ENCODE peak calls at places on chromosomes 13 and 19, in nine cellular contexts. N is ascending aorta; S is cardiac muscle cell; F is CD8-positive, alpha-beta memory T cell; X is effector memory CD4-positive, alpha-beta T cell; C is fibroblast of lung; H is CD4-positive, alpha-beta T cell; T is GM23338; D is brain microvascular endothelial cell. E is an unnamed sample.
A peak's percentile ranks its signal among the peaks of the same experiment; 100 is the strongest.

GRCh38 chr13:113861433-113862030 is 2.3 kb downstream of the GAS6 start:
- DNase-seq in N (no peak), S (no peak), F (no peak), X (no peak), C (no peak), H (no peak), T (no peak), D (no peak), E (peak; percentile 50)

GRCh38 chr13:48492123-48493075 is 40.5 kb downstream of the RCBTB2 start:
- DNase-seq in N (peak; percentile 47), S (peak; percentile 91), F (peak; percentile 77), X (peak; percentile 57), C (peak; percentile 52), H (peak; percentile 51), T (no peak), D (peak; percentile 11), E (peak; percentile 85)

GRCh38 chr13:93635687-93636086 is 409.1 kb downstream of the GPC6 start:
- DNase-seq in N (no peak), S (peak; percentile 90), F (no peak), X (no peak), C (peak; percentile 59), H (no peak), T (no peak), D (peak; percentile 16), E (no peak)

GRCh38 chr13:50149932-50150331 is 134.7 kb downstream of the KCNRG start:
- DNase-seq in N (no peak), S (peak; percentile 53), F (no peak), X (no peak), C (no peak), H (no peak), T (no peak), D (no peak), E (no peak)

GRCh38 chr19:2059422-2060201 is 8.6 kb upstream of the MKNK2 start:
- DNase-seq in N (peak; percentile 39), S (peak; percentile 79), F (no peak), X (no peak), C (peak; percentile 89), H (no peak), T (no peak), D (peak; percentile 64), E (peak; percentile 93)

GRCh38 chr19:10430505-10431253 is 10.3 kb downstream of the PDE4A start:
- DNase-seq in N (no peak), S (peak; percentile 70), F (no peak), X (no peak), C (peak; percentile 43), H (no peak), T (peak; percentile 41), D (no peak), E (no peak)

GRCh38 chr19:41541990-41542584 is 33.9 kb upstream of the CEACAM21 start:
- DNase-seq in N (no peak), S (peak; percentile 58), F (peak; percentile 61), X (peak; percentile 73), C (peak; percentile 21), H (peak; percentile 75), T (peak; percentile 87), D (peak; percentile 24), E (peak; percentile 81)

GRCh38 chr19:29665826-29666633 is 769 bp downstream of the PLEKHF1 start:
- DNase-seq in N (peak; percentile 35), S (peak; percentile 73), F (peak; percentile 28), X (peak; percentile 29), C (peak; percentile 80), H (no peak), T (peak; percentile 90), D (peak; percentile 11), E (no peak)

GRCh38 chr13:36430247-36431203 is 1.8 kb upstream of the CCNA1 start:
- DNase-seq in N (no peak), S (peak; percentile 23), F (no peak), X (no peak), C (no peak), H (no peak), T (peak; percentile 73), D (no peak), E (no peak)

GRCh38 chr13:22915442-22916082 is 265.2 kb upstream of the SGCG start:
- DNase-seq in N (no peak), S (peak; percentile 71), F (no peak), X (no peak), C (peak; percentile 64), H (no peak), T (peak; percentile 84), D (peak; percentile 18), E (no peak)

GRCh38 chr13:55528434-55528833 is 1612.3 kb upstream of the PRR20A start:
- DNase-seq in N (no peak), S (no peak), F (no peak), X (no peak), C (no peak), H (no peak), T (no peak), D (no peak), E (no peak)

GRCh38 chr13:108437496-108437895 is 168.0 kb downstream of the TNFSF13B start:
- DNase-seq in N (no peak), S (no peak), F (no peak), X (no peak), C (no peak), H (no peak), T (no peak), D (peak; percentile 70), E (no peak)

GRCh38 chr13:46578590-46578975 is 25.6 kb downstream of the LRCH1 start:
- DNase-seq in N (no peak), S (no peak), F (no peak), X (no peak), C (no peak), H (no peak), T (no peak), D (no peak), E (no peak)

GRCh38 chr19:30082611-30083010 is 140.6 kb downstream of the URI1 start:
- DNase-seq in N (no peak), S (no peak), F (no peak), X (no peak), C (no peak), H (no peak), T (no peak), D (no peak), E (no peak)

GRCh38 chr13:113922412-113923118 is 51.3 kb downstream of the C13orf46 start:
- DNase-seq in N (no peak), S (peak; percentile 29), F (no peak), X (no peak), C (no peak), H (no peak), T (no peak), D (no peak), E (no peak)

GRCh38 chr13:90098580-90098979 is 1248.9 kb upstream of the MIR17HG start:
- DNase-seq in N (no peak), S (no peak), F (no peak), X (no peak), C (no peak), H (no peak), T (no peak), D (no peak), E (no peak)

DNA sequence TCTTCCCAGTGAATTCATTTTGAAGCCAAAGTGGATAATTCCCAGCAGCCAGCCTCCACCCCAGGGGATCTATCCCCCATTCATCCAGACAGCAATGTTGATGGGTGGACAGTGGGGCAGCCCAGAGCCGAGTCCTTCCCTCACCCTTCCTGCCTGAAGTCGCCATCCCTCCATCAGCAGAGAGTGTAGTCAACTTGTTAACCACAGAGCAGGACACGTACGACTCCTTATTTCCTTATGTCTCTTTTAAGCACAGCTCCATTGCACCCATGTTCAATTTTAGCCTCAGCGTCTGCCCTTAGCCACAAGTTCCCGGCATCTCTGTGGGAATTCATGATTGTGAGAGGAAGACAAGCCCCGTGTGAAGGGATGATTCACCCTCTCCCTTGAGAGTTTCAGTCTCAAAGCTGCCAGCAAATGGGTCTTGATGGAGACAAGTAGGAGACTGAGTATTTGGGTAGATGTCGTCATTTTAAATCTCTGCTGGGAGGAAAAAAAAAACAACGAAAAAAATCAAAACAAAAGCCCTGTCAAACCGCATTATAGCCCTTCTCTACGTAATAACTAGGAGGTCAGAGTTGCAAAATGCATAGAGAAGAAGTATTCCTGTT is 58.3 kb upstream of the MEDAG start:
- DNase-seq in N (peak; percentile 48), S (peak; percentile 99), F (no peak), X (no peak), C (peak; percentile 100), H (no peak), T (no peak), D (peak; percentile 99), E (no peak)
- H3K27ac ChIP-seq in N (peak overlapping the region; percentile 87), S (no peak overlapping the region), F (no peak overlapping the region), X (no peak overlapping the region), C (peak overlapping the region; percentile 75), H (no peak overlapping the region), T (no peak overlapping the region), D (peak overlapping the region; percentile 99), E (peak overlapping the region; percentile 55)

GRCh38 chr19:14554382-14554812 is 17.5 kb downstream of the NDUFB7 start:
- DNase-seq in N (no peak), S (no peak), F (no peak), X (no peak), C (no peak), H (no peak), T (peak; percentile 55), D (no peak), E (no peak)
- H3K27ac ChIP-seq in N (no peak overlapping the region), S (no peak overlapping the region), F (no peak overlapping the region), X (no peak overlapping the region), C (no peak overlapping the region), H (no peak overlapping the region), T (peak overlapping the region; percentile 69), D (no peak overlapping the region), E (no peak overlapping the region)

GRCh38 chr13:98157188-98157587 is 14.3 kb downstream of the FARP1 start:
- DNase-seq in N (no peak), S (no peak), F (no peak), X (no peak), C (no peak), H (no peak), T (no peak), D (no peak), E (no peak)
- H3K27ac ChIP-seq in N (no peak overlapping the region), S (no peak overlapping the region), F (no peak overlapping the region), X (no peak overlapping the region), C (no peak overlapping the region), H (no peak overlapping the region), T (peak overlapping the region; percentile 65), D (no peak overlapping the region), E (no peak overlapping the region)

GRCh38 chr13:110507678-110508381 is 53.7 kb downstream of the RAB20 start:
- DNase-seq in N (no peak), S (no peak), F (no peak), X (no peak), C (no peak), H (no peak), T (no peak), D (no peak), E (peak; percentile 88)
- H3K27ac ChIP-seq in N (peak overlapping the region; percentile 31), S (peak overlapping the region; percentile 97), F (peak overlapping the region; percentile 51), X (no peak overlapping the region), C (no peak overlapping the region), H (no peak overlapping the region), T (no peak overlapping the region), D (no peak overlapping the region), E (peak overlapping the region; percentile 79)

DNA sequence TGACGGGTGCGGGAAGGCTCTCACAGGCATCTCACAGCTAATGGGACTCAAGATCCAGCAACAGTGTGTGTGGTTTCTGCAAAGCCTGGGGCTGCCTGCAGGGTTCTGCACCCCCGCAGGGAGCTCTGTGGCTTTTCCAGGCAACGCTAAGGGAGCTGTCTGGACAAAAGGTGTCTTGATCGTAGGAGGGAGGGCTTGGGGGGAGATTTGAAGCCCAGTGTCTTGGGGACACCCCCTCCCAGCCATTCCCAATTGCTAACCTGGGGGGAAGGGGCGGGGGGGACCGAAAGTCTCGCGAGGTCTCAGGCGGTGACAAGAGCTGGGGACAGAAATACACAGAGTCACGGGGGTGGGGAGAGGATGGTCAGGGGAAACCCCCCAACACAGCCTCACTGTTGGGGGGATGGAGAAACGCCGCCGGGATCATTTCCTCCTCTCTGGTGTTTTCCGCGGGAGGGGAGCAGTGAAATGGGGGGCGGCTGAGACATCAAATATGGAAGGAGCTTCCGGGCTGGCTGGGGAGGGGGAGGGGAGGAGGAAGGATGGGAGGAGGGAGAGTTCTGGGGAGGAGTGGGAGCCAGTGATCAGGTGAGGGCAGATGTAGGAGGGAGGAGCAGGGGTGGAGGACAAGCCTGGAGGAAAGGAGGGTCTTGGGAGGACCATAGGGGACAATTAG is 13.3 kb downstream of the KCNC3 start:
- DNase-seq in N (no peak), S (no peak), F (no peak), X (no peak), C (no peak), H (no peak), T (peak; percentile 86), D (no peak), E (no peak)
- H3K27ac ChIP-seq in N (no peak overlapping the region), S (peak overlapping the region; percentile 80), F (no peak overlapping the region), X (no peak overlapping the region), C (no peak overlapping the region), H (no peak overlapping the region), T (peak overlapping the region; percentile 98), D (no peak overlapping the region), E (no peak overlapping the region)

E was measured in Peyer's patch.